ENCODE peak calls at places on chromosomes 12 and 14, in ten cellular contexts. N is tibial nerve, Z is ovary, V is IMR-90, G is A549, P is right lobe of liver, A is H1, J is adrenal gland, R is endothelial cell of umbilical vein, O is vagina. X is an unnamed sample.

GRCh38 chr14:79136437-79137430 is 966.6 kb downstream of the NRXN3 start:
- DNase-seq in O (no peak), A (no peak), Z (no peak), J (no peak), G (no peak), N (no peak), V (no peak), P (no peak), R (no peak), X (no peak)

GRCh38 chr12:49489720-49490119 is 49.1 kb upstream of the KCNH3 start:
- DNase-seq in V (peak; percentile 92), O (no peak), G (no peak), R (peak; percentile 93), P (no peak), J (no peak), Z (no peak), N (no peak), A (no peak), X (no peak)

GRCh38 chr12:63206908-63207307 is 55.9 kb upstream of the AVPR1A start:
- DNase-seq in A (no peak), V (no peak), G (peak; percentile 46), P (peak; percentile 82), O (no peak), Z (no peak), R (no peak), N (peak; percentile 19), J (peak; percentile 93), X (no peak)

GRCh38 chr12:71312767-71313375 is 126.7 kb upstream of the LGR5 start:
- DNase-seq in A (no peak), O (no peak), Z (no peak), N (no peak), J (no peak), V (no peak), G (no peak), P (no peak), R (no peak), X (no peak)

GRCh38 chr12:79776111-79776510 is 85.3 kb upstream of the PAWR start:
- DNase-seq in N (no peak), Z (no peak), J (no peak), V (peak; percentile 68), R (peak; percentile 37), A (no peak), P (no peak), O (no peak), G (no peak), X (no peak)

GRCh38 chr14:90539996-90540395 is 143.2 kb downstream of the CALM1 start:
- DNase-seq in V (no peak), Z (no peak), N (no peak), G (no peak), P (no peak), J (no peak), R (no peak), A (no peak), O (no peak), X (no peak)

GRCh38 chr12:27787559-27787958 is 7.5 kb upstream of the MANSC4 start:
- DNase-seq in G (no peak), A (no peak), O (no peak), N (no peak), R (no peak), Z (no peak), J (no peak), P (no peak), V (peak; percentile 86), X (no peak)

GRCh38 chr14:24310666-24311604 is at the start of gene LTB4R:
- DNase-seq in V (peak; percentile 73), P (peak; percentile 88), R (peak; percentile 88), Z (peak; percentile 77), J (peak; percentile 89), A (no peak), N (no peak), O (no peak), G (no peak), X (peak; percentile 86)

GRCh38 chr14:44112774-44113460 is 394.2 kb downstream of the FSCB start:
- DNase-seq in J (no peak), O (no peak), V (no peak), P (no peak), N (no peak), G (no peak), Z (no peak), R (no peak), A (no peak), X (no peak)

GRCh38 chr14:54189358-54190354 is 207.2 kb upstream of the CDKN3 start:
- DNase-seq in N (no peak), Z (no peak), J (no peak), A (no peak), V (peak; percentile 83), G (peak; percentile 55), R (peak; percentile 76), O (no peak), P (no peak), X (no peak)

GRCh38 chr12:95834572-95834971 is 24.2 kb upstream of the SNRPF start:
- DNase-seq in G (no peak), Z (no peak), P (no peak), A (no peak), O (no peak), N (no peak), J (no peak), R (no peak), V (no peak), X (no peak)

GRCh38 chr12:55926738-55927587 is 731 bp downstream of the PYM1 start:
- DNase-seq in J (peak; percentile 94), V (peak; percentile 91), G (peak; percentile 97), Z (peak; percentile 93), A (peak; percentile 84), N (peak; percentile 81), O (no peak), P (peak; percentile 86), R (peak; percentile 95), X (peak; percentile 94)

GRCh38 chr12:42589465-42590323 is at the start of gene PRICKLE1:
- DNase-seq in Z (peak; percentile 41), P (no peak), A (no peak), O (no peak), V (peak; percentile 60), N (no peak), G (peak; percentile 25), R (peak; percentile 69), J (no peak), X (peak; percentile 53)

GRCh38 chr14:57833304-57833703 is 32.6 kb downstream of the SLC35F4 start:
- DNase-seq in J (peak; percentile 85), N (peak; percentile 16), P (no peak), R (no peak), A (no peak), G (peak; percentile 74), V (peak; percentile 88), O (no peak), Z (peak; percentile 21), X (no peak)

GRCh38 chr12:106632797-106633450 is 50.1 kb downstream of the RFX4 start:
- DNase-seq in N (no peak), P (no peak), O (no peak), G (peak; percentile 58), J (no peak), V (no peak), R (no peak), Z (no peak), A (no peak), X (no peak)

GRCh38 chr12:113786107-113786506 is 180.0 kb downstream of the RBM19 start:
- DNase-seq in Z (no peak), G (no peak), A (no peak), R (no peak), P (no peak), N (no peak), V (no peak), O (no peak), J (no peak), X (no peak)

GRCh38 chr12:128724468-128725046 is 99.2 kb downstream of the SLC15A4 start:
- DNase-seq in R (no peak), A (no peak), G (no peak), V (no peak), N (no peak), P (no peak), O (no peak), J (no peak), Z (no peak), X (no peak)

GRCh38 chr14:21543426-21544350 is 17.5 kb upstream of the SALL2 start:
- DNase-seq in G (no peak), A (no peak), N (no peak), Z (no peak), V (no peak), R (no peak), P (no peak), J (no peak), O (no peak), X (no peak)
- TF ChIP-seq POLR2A in G (no peak), A (no peak), N (no peak), Z (no peak), V (no peak), R (no peak), P (no peak), J (no peak), O (no peak), X (no peak)

GRCh38 chr12:111450676-111451075 is 45.0 kb downstream of the SH2B3 start:
- DNase-seq in J (peak; percentile 47), V (no peak), R (no peak), P (peak; percentile 32), A (no peak), N (no peak), Z (no peak), O (no peak), G (no peak), X (no peak)
- TF ChIP-seq POLR2A in J (no peak), V (no peak), R (no peak), P (no peak), A (no peak), N (no peak), Z (no peak), O (no peak), G (no peak), X (no peak)

GRCh38 chr12:123713398-123714301 is 1.5 kb downstream of the ATP6V0A2 start:
- DNase-seq in V (peak; percentile 10), O (no peak), R (peak; percentile 36), P (no peak), J (no peak), Z (no peak), N (no peak), A (no peak), G (no peak), X (peak; percentile 81)
- TF ChIP-seq POLR2A in V (no peak), O (no peak), R (no peak), P (no peak), J (no peak), Z (no peak), N (no peak), A (no peak), G (no peak), X (peak; percentile 40)

DNA sequence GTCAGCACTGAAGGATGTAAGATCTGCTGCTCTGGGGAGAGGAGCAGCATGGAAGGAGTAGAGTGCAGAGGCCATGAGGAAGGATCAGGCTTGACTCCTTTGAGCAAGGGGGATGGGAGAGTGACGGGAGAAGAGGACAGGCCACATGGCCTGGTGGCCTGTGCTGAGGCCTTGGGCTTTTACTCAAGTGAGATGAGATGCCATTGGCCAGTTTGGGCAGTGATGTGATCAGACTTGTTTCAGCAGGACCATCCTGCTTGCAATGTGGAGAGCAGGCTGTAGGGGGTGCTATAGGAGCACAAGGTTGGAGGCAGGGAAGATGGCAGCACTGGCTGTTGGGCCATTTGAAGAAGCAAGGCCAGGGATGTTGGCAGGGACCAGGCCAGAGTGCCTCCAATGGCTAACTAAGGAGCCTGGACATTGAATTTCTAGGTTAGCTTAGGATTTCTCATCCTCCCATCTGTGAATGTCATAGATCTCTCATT is 23.6 kb downstream of the FGF23 start:
- DNase-seq in V (peak; percentile 8), P (no peak), R (peak; percentile 19), O (no peak), Z (no peak), A (peak; percentile 67), J (peak; percentile 63), N (no peak), G (peak; percentile 76), X (peak; percentile 70)
- TF ChIP-seq POLR2A in V (no peak), P (no peak), R (peak; percentile 19), O (no peak), Z (no peak), A (peak; percentile 54), J (no peak), N (no peak), G (no peak), X (no peak)

GRCh38 chr14:104795781-104796681 is 483 bp upstream of the AKT1 start:
- DNase-seq in R (no peak), Z (peak; percentile 55), G (no peak), P (peak; percentile 74), V (no peak), O (no peak), J (no peak), N (peak; percentile 30), A (no peak), X (peak; percentile 82)
- TF ChIP-seq POLR2A in R (peak; percentile 45), Z (peak; percentile 80), G (peak; percentile 80), P (peak; percentile 87), V (peak; percentile 10), O (peak; percentile 85), J (peak; percentile 64), N (peak; percentile 66), A (no peak), X (peak; percentile 44)